ENCODE peak calls at places on chromosomes 16 and 17, in five cellular contexts. M, F, Z, Y and A are unnamed samples.

GRCh38 chr16:74521691-74522090 is 85.2 kb downstream of the GLG1 start:
- DNase-seq in F (no peak), M (peak; percentile 88), Z (no peak), Y (no peak), A (no peak)

GRCh38 chr16:22857296-22857695 is 43.3 kb downstream of the HS3ST2 start:
- DNase-seq in Y (no peak), Z (no peak), F (no peak), M (no peak), A (no peak)

GRCh38 chr16:1678500-1679098 is 520 bp downstream of the JPT2 start:
- DNase-seq in M (peak; percentile 86), Y (no peak), Z (peak; percentile 15), F (peak; percentile 74), A (peak; percentile 49)

GRCh38 chr16:28820016-28820415 is 2.8 kb upstream of the ATXN2L start:
- DNase-seq in Y (no peak), Z (no peak), F (no peak), M (peak; percentile 41), A (no peak)

GRCh38 chr17:45110676-45111611 is 21.4 kb downstream of the PLCD3 start:
- DNase-seq in F (no peak), Y (no peak), M (no peak), Z (no peak), A (no peak)

GRCh38 chr16:10070591-10070990 is 111.6 kb downstream of the GRIN2A start:
- DNase-seq in Y (no peak), Z (no peak), F (no peak), M (no peak), A (no peak)

GRCh38 chr17:73278465-73279453 is 17.1 kb upstream of the CPSF4L start:
- DNase-seq in F (no peak), Y (no peak), Z (no peak), M (peak; percentile 47), A (peak; percentile 56)

GRCh38 chr16:55701442-55702319 is 45.9 kb downstream of the SLC6A2 start:
- DNase-seq in Z (peak; percentile 6), M (peak; percentile 91), Y (no peak), F (peak; percentile 29), A (peak; percentile 73)

GRCh38 chr17:60863892-60864673 is 186.4 kb downstream of the BCAS3 start:
- DNase-seq in Z (no peak), Y (no peak), M (no peak), F (no peak), A (no peak)

GRCh38 chr17:39753514-39754160 is 15.9 kb downstream of the GRB7 start:
- DNase-seq in F (peak; percentile 93), M (peak; percentile 88), Y (no peak), Z (no peak), A (peak; percentile 65)

GRCh38 chr16:72256398-72257048 is 84.6 kb upstream of the PMFBP1 start:
- DNase-seq in Y (no peak), F (no peak), Z (no peak), M (no peak), A (no peak)

GRCh38 chr16:86566966-86567700 is 504 bp downstream of the FOXC2 start:
- DNase-seq in Z (no peak), Y (no peak), M (no peak), F (no peak), A (no peak)

GRCh38 chr17:82170412-82170961 is 42.2 kb downstream of the CCDC57 start:
- DNase-seq in F (no peak), Z (no peak), M (peak; percentile 84), Y (no peak), A (peak; percentile 52)

GRCh38 chr16:66895697-66895995 is 15.3 kb downstream of the PDP2 start:
- DNase-seq in F (no peak), M (no peak), Y (no peak), Z (no peak), A (no peak)

GRCh38 chr16:85338989-85339388 is 226.7 kb upstream of the CIBAR2 start:
- DNase-seq in Z (no peak), M (no peak), F (no peak), Y (no peak), A (no peak)

GRCh38 chr17:4500188-4500565 is 1.5 kb downstream of the SPNS2 start:
- DNase-seq in Y (no peak), Z (no peak), F (no peak), M (no peak), A (no peak)

GRCh38 chr16:21217121-21217520 is 5.7 kb upstream of the ZP2 start:
- DNase-seq in Z (no peak), F (no peak), M (no peak), Y (no peak), A (no peak)

GRCh38 chr17:12789976-12790805 is 893 bp downstream of the ARHGAP44 start:
- DNase-seq in F (no peak), M (peak; percentile 81), Y (no peak), Z (no peak), A (peak; percentile 43)

GRCh38 chr17:36755586-36755985 is 154.2 kb downstream of the MRM1 start:
- DNase-seq in Y (no peak), F (peak; percentile 30), M (no peak), Z (peak; percentile 10), A (peak; percentile 11)

GRCh38 chr16:3065069-3065741 is at the start of gene IL32:
- DNase-seq in F (no peak), Y (no peak), Z (peak; percentile 59), M (no peak), A (peak; percentile 93)

GRCh38 chr17:57943140-57943539 is 12.1 kb downstream of the CUEDC1 start:
- DNase-seq in Z (no peak), Y (no peak), F (no peak), M (peak; percentile 48), A (no peak)

GRCh38 chr16:51526622-51527021 is 375.6 kb upstream of the SALL1 start:
- DNase-seq in Z (no peak), F (no peak), M (no peak), Y (no peak), A (no peak)

GRCh38 chr16:59886021-59886420 is 1151.9 kb upstream of the GOT2 start:
- DNase-seq in Y (no peak), M (peak; percentile 66), Z (no peak), F (no peak), A (no peak)

GRCh38 chr17:4520881-4521600 is 22.4 kb downstream of the SPNS2 start:
- DNase-seq in F (no peak), M (peak; percentile 72), Y (no peak), Z (no peak), A (peak; percentile 79)

GRCh38 chr16:88993006-88993787 is 16.2 kb upstream of the CBFA2T3 start:
- DNase-seq in Z (no peak), Y (no peak), F (peak; percentile 47), M (no peak), A (no peak)

GRCh38 chr16:27317738-27318398 is 4.1 kb downstream of the IL4R start:
- DNase-seq in Y (no peak), M (peak; percentile 4), Z (no peak), F (no peak), A (no peak)